ENCODE peak calls at places on chromosomes 5 and 9, in nine cellular contexts. One of them, this sample, is unnamed. For H3K36me3, the result is how much of the 10 kb centered on the place peaks cover.

GRCh38 chr5:149450199-149450598 is 71.1 kb upstream of the IL17B start:
- DNase-seq in transverse colon: peak
- DNase-seq in fibroblast of lung: peak
- DNase-seq in bronchial epithelial cell: no peak
- DNase-seq in hepatocyte: no peak
- DNase-seq in CD8-positive, alpha-beta T cell: no peak
- DNase-seq in uterus: peak
- DNase-seq in kidney epithelial cell: no peak
- DNase-seq in sigmoid colon: peak
- DNase-seq in this sample: no peak

GRCh38 chr5:180120221-180121101 is 48.9 kb upstream of the RNF130 start:
- DNase-seq in sigmoid colon: peak
- DNase-seq in CD8-positive, alpha-beta T cell: no peak
- DNase-seq in transverse colon: no peak
- DNase-seq in kidney epithelial cell: no peak
- DNase-seq in fibroblast of lung: no peak
- DNase-seq in hepatocyte: no peak
- DNase-seq in bronchial epithelial cell: no peak
- DNase-seq in uterus: peak
- DNase-seq in this sample: no peak

GRCh38 chr5:118980438-118980837 is 7.9 kb downstream of the DTWD2 start:
- DNase-seq in bronchial epithelial cell: no peak
- DNase-seq in kidney epithelial cell: no peak
- DNase-seq in hepatocyte: no peak
- DNase-seq in transverse colon: no peak
- DNase-seq in fibroblast of lung: no peak
- DNase-seq in uterus: no peak
- DNase-seq in sigmoid colon: no peak
- DNase-seq in CD8-positive, alpha-beta T cell: no peak
- DNase-seq in this sample: no peak

GRCh38 chr5:150295172-150295611 is 5.6 kb upstream of the CAMK2A start:
- DNase-seq in kidney epithelial cell: peak
- DNase-seq in bronchial epithelial cell: peak
- DNase-seq in transverse colon: peak
- DNase-seq in CD8-positive, alpha-beta T cell: no peak
- DNase-seq in fibroblast of lung: peak
- DNase-seq in uterus: peak
- DNase-seq in sigmoid colon: peak
- DNase-seq in hepatocyte: peak
- DNase-seq in this sample: no peak

GRCh38 chr9:137169764-137170460 is at the start of gene LRRC26:
- DNase-seq in uterus: no peak
- DNase-seq in fibroblast of lung: no peak
- DNase-seq in bronchial epithelial cell: no peak
- DNase-seq in transverse colon: peak
- DNase-seq in sigmoid colon: no peak
- DNase-seq in hepatocyte: no peak
- DNase-seq in kidney epithelial cell: no peak
- DNase-seq in CD8-positive, alpha-beta T cell: no peak
- DNase-seq in this sample: no peak

GRCh38 chr9:36154213-36154952 is 14.8 kb upstream of the CCIN start:
- DNase-seq in hepatocyte: no peak
- DNase-seq in sigmoid colon: peak
- DNase-seq in transverse colon: no peak
- DNase-seq in fibroblast of lung: peak
- DNase-seq in bronchial epithelial cell: no peak
- DNase-seq in uterus: peak
- DNase-seq in CD8-positive, alpha-beta T cell: no peak
- DNase-seq in kidney epithelial cell: no peak
- DNase-seq in this sample: no peak

GRCh38 chr5:36689225-36689624 is 82.8 kb downstream of the SLC1A3 start:
- DNase-seq in hepatocyte: no peak
- DNase-seq in bronchial epithelial cell: peak
- DNase-seq in sigmoid colon: no peak
- DNase-seq in kidney epithelial cell: no peak
- DNase-seq in uterus: no peak
- DNase-seq in transverse colon: no peak
- DNase-seq in fibroblast of lung: no peak
- DNase-seq in CD8-positive, alpha-beta T cell: no peak
- DNase-seq in this sample: no peak

GRCh38 chr5:179834120-179834519 is 13.4 kb downstream of the SQSTM1 start:
- DNase-seq in sigmoid colon: no peak
- DNase-seq in hepatocyte: no peak
- DNase-seq in CD8-positive, alpha-beta T cell: no peak
- DNase-seq in bronchial epithelial cell: no peak
- DNase-seq in fibroblast of lung: no peak
- DNase-seq in uterus: no peak
- DNase-seq in kidney epithelial cell: no peak
- DNase-seq in transverse colon: no peak
- DNase-seq in this sample: no peak

DNA sequence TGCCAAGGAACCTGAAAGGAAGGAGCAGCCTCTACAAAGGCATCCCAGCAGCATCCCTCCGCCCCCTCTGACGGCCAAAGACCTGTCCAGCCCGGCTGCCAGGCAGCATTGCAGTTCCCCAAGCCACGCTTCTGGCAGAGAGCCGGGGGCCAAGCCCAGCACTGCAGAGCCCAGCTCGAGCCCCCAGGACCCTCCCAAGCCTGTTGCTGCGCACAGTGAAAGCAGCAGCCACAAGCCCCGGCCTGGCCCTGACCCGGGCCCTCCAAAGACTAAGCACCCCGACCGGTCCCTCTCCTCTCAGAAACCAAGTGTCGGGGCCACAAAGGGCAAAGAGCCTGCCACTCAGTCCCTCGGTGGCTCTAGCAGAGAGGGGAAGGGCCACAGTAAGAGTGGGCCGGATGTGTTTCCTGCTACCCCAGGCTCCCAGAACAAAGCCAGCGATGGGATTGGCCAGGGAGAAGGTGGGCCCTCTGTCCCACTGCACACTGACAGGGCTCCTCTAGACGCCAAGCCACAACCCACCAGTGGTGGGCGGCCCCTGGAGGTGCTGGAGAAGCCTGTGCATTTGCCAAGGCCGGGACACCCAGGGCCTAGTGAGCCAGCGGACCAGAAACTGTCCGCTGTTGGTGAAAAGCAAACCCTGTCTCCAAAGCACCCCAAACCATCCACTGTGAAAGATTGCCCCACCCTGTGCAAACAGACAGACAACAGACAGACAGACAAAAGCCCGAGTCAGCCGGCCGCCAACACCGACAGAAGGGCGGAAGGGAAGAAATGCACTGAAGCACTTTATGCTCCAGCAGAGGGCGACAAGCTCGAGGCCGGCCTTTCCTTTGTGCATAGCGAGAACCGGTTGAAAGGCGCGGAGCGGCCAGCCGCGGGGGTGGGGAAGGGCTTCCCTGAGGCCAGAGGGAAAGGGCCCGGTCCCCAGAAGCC is 30.8 kb downstream of the CD180 start:
- DNase-seq in uterus: peak
- DNase-seq in bronchial epithelial cell: peak
- DNase-seq in CD8-positive, alpha-beta T cell: peak
- DNase-seq in kidney epithelial cell: peak
- DNase-seq in sigmoid colon: peak
- DNase-seq in transverse colon: peak
- DNase-seq in hepatocyte: peak
- DNase-seq in fibroblast of lung: peak
- DNase-seq in this sample: no peak
- H3K4me3 ChIP-seq in uterus: no peak
- H3K4me3 ChIP-seq in bronchial epithelial cell: no peak
- H3K4me3 ChIP-seq in CD8-positive, alpha-beta T cell: peak
- H3K4me3 ChIP-seq in kidney epithelial cell: no peak
- H3K4me3 ChIP-seq in sigmoid colon: peak
- H3K4me3 ChIP-seq in transverse colon: no peak
- H3K4me3 ChIP-seq in hepatocyte: no peak
- H3K4me3 ChIP-seq in fibroblast of lung: no peak
- H3K4me3 ChIP-seq in this sample: no peak

GRCh38 chr5:43303242-43303641 is 10.0 kb downstream of the HMGCS1 start:
- DNase-seq in uterus: no peak
- DNase-seq in hepatocyte: no peak
- DNase-seq in transverse colon: no peak
- DNase-seq in fibroblast of lung: no peak
- DNase-seq in CD8-positive, alpha-beta T cell: no peak
- DNase-seq in sigmoid colon: no peak
- DNase-seq in kidney epithelial cell: no peak
- DNase-seq in bronchial epithelial cell: no peak
- DNase-seq in this sample: no peak

GRCh38 chr5:43304520-43304919 is 8.7 kb downstream of the HMGCS1 start:
- DNase-seq in fibroblast of lung: peak
- DNase-seq in CD8-positive, alpha-beta T cell: no peak
- DNase-seq in hepatocyte: no peak
- DNase-seq in transverse colon: no peak
- DNase-seq in sigmoid colon: no peak
- DNase-seq in kidney epithelial cell: no peak
- DNase-seq in bronchial epithelial cell: no peak
- DNase-seq in uterus: no peak
- DNase-seq in this sample: no peak

GRCh38 chr5:43300112-43300511 is 13.1 kb downstream of the HMGCS1 start:
- DNase-seq in sigmoid colon: no peak
- DNase-seq in fibroblast of lung: no peak
- DNase-seq in transverse colon: no peak
- DNase-seq in hepatocyte: no peak
- DNase-seq in uterus: no peak
- DNase-seq in CD8-positive, alpha-beta T cell: no peak
- DNase-seq in kidney epithelial cell: no peak
- DNase-seq in bronchial epithelial cell: no peak
- DNase-seq in this sample: no peak

GRCh38 chr5:43298459-43298858 is 14.8 kb downstream of the HMGCS1 start:
- DNase-seq in hepatocyte: no peak
- DNase-seq in transverse colon: no peak
- DNase-seq in CD8-positive, alpha-beta T cell: no peak
- DNase-seq in uterus: no peak
- DNase-seq in kidney epithelial cell: no peak
- DNase-seq in bronchial epithelial cell: no peak
- DNase-seq in sigmoid colon: no peak
- DNase-seq in fibroblast of lung: no peak
- DNase-seq in this sample: no peak

DNA sequence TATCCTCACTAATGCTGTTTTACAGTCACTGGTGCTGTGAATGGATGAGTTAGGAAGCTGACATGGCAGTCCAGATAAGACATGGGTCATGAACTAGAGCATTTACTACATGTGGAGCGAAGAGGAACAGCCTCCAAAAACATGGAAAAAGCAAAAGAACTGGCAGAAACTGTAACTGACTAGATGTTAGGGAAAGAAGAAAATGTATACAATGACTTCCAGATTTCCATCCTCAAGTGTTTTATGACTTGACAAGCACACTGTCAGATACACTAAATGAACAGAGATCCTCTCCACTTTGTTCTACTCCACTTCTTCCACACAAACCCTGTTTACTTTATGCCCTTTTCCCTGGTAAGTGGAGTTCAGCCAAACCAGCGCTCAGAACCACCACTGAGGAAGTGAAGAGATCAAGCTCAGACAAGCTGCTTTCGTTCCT is 11.5 kb downstream of the HMGCS1 start:
- DNase-seq in transverse colon: no peak
- DNase-seq in uterus: no peak
- DNase-seq in hepatocyte: no peak
- DNase-seq in CD8-positive, alpha-beta T cell: no peak
- DNase-seq in kidney epithelial cell: no peak
- DNase-seq in fibroblast of lung: peak
- DNase-seq in sigmoid colon: no peak
- DNase-seq in bronchial epithelial cell: no peak
- DNase-seq in this sample: no peak
- H3K36me3 ChIP-seq in transverse colon: under half
- H3K36me3 ChIP-seq in uterus: under half
- H3K36me3 ChIP-seq in hepatocyte: under half
- H3K36me3 ChIP-seq in CD8-positive, alpha-beta T cell: under half
- H3K36me3 ChIP-seq in kidney epithelial cell: under half
- H3K36me3 ChIP-seq in fibroblast of lung: under half
- H3K36me3 ChIP-seq in sigmoid colon: under half
- H3K36me3 ChIP-seq in bronchial epithelial cell: under half
- H3K36me3 ChIP-seq in this sample: under half

GRCh38 chr9:111980398-111980797 is 83.8 kb downstream of the UGCG start:
- DNase-seq in fibroblast of lung: no peak
- DNase-seq in CD8-positive, alpha-beta T cell: no peak
- DNase-seq in kidney epithelial cell: no peak
- DNase-seq in bronchial epithelial cell: no peak
- DNase-seq in transverse colon: no peak
- DNase-seq in uterus: no peak
- DNase-seq in hepatocyte: no peak
- DNase-seq in sigmoid colon: no peak
- DNase-seq in this sample: no peak

GRCh38 chr9:111978616-111979015 is 82.0 kb downstream of the UGCG start:
- DNase-seq in uterus: no peak
- DNase-seq in transverse colon: no peak
- DNase-seq in kidney epithelial cell: no peak
- DNase-seq in hepatocyte: no peak
- DNase-seq in CD8-positive, alpha-beta T cell: no peak
- DNase-seq in fibroblast of lung: no peak
- DNase-seq in bronchial epithelial cell: no peak
- DNase-seq in sigmoid colon: no peak
- DNase-seq in this sample: no peak

GRCh38 chr9:111974092-111974681 is 77.6 kb downstream of the UGCG start:
- DNase-seq in fibroblast of lung: peak
- DNase-seq in bronchial epithelial cell: peak
- DNase-seq in transverse colon: no peak
- DNase-seq in sigmoid colon: no peak
- DNase-seq in uterus: no peak
- DNase-seq in hepatocyte: peak
- DNase-seq in CD8-positive, alpha-beta T cell: no peak
- DNase-seq in kidney epithelial cell: no peak
- DNase-seq in this sample: peak

GRCh38 chr9:111979561-111979960 is 82.9 kb downstream of the UGCG start:
- DNase-seq in uterus: no peak
- DNase-seq in fibroblast of lung: no peak
- DNase-seq in sigmoid colon: no peak
- DNase-seq in CD8-positive, alpha-beta T cell: no peak
- DNase-seq in kidney epithelial cell: no peak
- DNase-seq in bronchial epithelial cell: no peak
- DNase-seq in transverse colon: no peak
- DNase-seq in hepatocyte: no peak
- DNase-seq in this sample: no peak

DNA sequence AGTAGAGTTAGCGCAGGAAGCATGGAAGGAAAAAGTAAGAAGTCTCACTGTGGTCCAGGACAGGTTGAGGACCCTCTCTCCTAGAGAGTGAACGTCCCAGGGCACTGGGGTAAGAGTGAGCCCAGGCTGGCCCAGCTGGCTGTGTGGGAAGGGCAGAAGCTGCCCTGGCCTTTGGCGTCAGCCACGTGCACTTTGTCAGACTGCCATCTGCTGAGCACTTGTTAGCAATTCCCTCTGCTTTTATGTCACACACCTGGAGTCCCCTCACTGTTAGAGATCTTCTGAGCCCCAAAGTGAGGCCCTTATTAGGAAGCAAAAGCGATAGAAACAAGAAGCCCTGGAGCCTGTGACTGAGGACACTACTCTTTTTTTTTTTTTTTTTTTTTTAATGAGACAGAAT is 79.1 kb downstream of the UGCG start:
- DNase-seq in bronchial epithelial cell: no peak
- DNase-seq in CD8-positive, alpha-beta T cell: no peak
- DNase-seq in uterus: no peak
- DNase-seq in fibroblast of lung: no peak
- DNase-seq in kidney epithelial cell: no peak
- DNase-seq in hepatocyte: peak
- DNase-seq in sigmoid colon: no peak
- DNase-seq in transverse colon: peak
- DNase-seq in this sample: no peak
- TF ChIP-seq CTCF in bronchial epithelial cell: peak
- TF ChIP-seq CTCF in CD8-positive, alpha-beta T cell: no peak
- TF ChIP-seq CTCF in uterus: no peak
- TF ChIP-seq CTCF in fibroblast of lung: no peak
- TF ChIP-seq CTCF in kidney epithelial cell: no peak
- TF ChIP-seq CTCF in hepatocyte: peak
- TF ChIP-seq CTCF in sigmoid colon: no peak
- TF ChIP-seq CTCF in transverse colon: no peak
- TF ChIP-seq CTCF in this sample: no peak

DNA sequence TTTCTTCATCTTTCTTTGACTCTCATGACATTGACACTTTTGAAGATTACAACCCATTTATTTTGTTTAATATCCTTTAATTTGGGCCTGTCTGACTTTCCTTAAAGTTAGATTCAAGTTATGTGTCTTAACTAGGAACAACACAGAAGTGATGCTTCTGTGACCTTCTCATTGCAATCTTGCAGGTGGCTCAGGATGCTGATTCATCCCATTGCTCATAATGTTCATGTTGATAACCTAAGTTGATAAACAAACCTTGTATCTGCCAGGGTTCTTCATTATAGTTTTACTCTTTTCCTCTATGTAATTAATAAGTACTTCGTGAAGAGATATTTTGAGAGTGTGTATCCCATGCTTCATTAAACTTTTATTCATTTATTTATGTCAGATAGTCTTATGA is 107.2 kb upstream of the SHB start:
- DNase-seq in hepatocyte: no peak
- DNase-seq in CD8-positive, alpha-beta T cell: no peak
- DNase-seq in kidney epithelial cell: no peak
- DNase-seq in sigmoid colon: no peak
- DNase-seq in fibroblast of lung: no peak
- DNase-seq in uterus: no peak
- DNase-seq in bronchial epithelial cell: peak
- DNase-seq in transverse colon: no peak
- DNase-seq in this sample: no peak
- H3K4me3 ChIP-seq in hepatocyte: no peak
- H3K4me3 ChIP-seq in CD8-positive, alpha-beta T cell: no peak
- H3K4me3 ChIP-seq in kidney epithelial cell: no peak
- H3K4me3 ChIP-seq in sigmoid colon: no peak
- H3K4me3 ChIP-seq in fibroblast of lung: no peak
- H3K4me3 ChIP-seq in uterus: no peak
- H3K4me3 ChIP-seq in bronchial epithelial cell: no peak
- H3K4me3 ChIP-seq in transverse colon: no peak
- H3K4me3 ChIP-seq in this sample: no peak